ENCODE peak calls at places on chromosomes 2 and 18, in four cellular contexts. N, Z, Y and R are unnamed samples.

GRCh38 chr2:46909771-46910419 is 5.7 kb downstream of the MCFD2 start:
- DNase-seq in N (peak), Z (no peak), Y (no peak), R (no peak)

GRCh38 chr18:28163201-28163778 is 13.6 kb downstream of the CDH2 start:
- DNase-seq in N (no peak), Z (no peak), Y (no peak), R (no peak)

GRCh38 chr2:104872866-104873688 is 19.2 kb downstream of the POU3F3 start:
- DNase-seq in N (peak), Z (no peak), Y (no peak), R (peak)

GRCh38 chr2:130836501-130837174 is at the start of gene ARHGEF4:
- DNase-seq in N (peak), Z (no peak), Y (peak), R (peak)

GRCh38 chr2:49044680-49045079 is 109.6 kb downstream of the FSHR start:
- DNase-seq in N (no peak), Z (no peak), Y (no peak), R (peak)

GRCh38 chr2:207135340-207135739 is 30.4 kb downstream of the KLF7 start:
- DNase-seq in N (peak), Z (no peak), Y (no peak), R (no peak)

GRCh38 chr18:13244135-13244534 is 25.6 kb downstream of the LDLRAD4 start:
- DNase-seq in N (no peak), Z (no peak), Y (no peak), R (no peak)

GRCh38 chr2:88831071-88831791 is 139.8 kb downstream of the RPIA start:
- DNase-seq in N (no peak), Z (no peak), Y (no peak), R (no peak)

GRCh38 chr2:150075831-150076230 is 411.6 kb downstream of the RND3 start:
- DNase-seq in N (peak), Z (no peak), Y (no peak), R (no peak)

GRCh38 chr2:84880645-84881521 is at the start of gene TRABD2A:
- DNase-seq in N (peak), Z (no peak), Y (peak), R (no peak)

GRCh38 chr2:12733846-12734245 is 17.1 kb downstream of the TRIB2 start:
- DNase-seq in N (no peak), Z (peak), Y (peak), R (no peak)

GRCh38 chr2:23690421-23691105 is 236.4 kb downstream of the ATAD2B start:
- DNase-seq in N (no peak), Z (no peak), Y (peak), R (peak)

GRCh38 chr2:152415231-152415642 is 80.3 kb downstream of the FMNL2 start:
- DNase-seq in N (no peak), Z (no peak), Y (no peak), R (no peak)

GRCh38 chr2:122683018-122683417 is 927.6 kb downstream of the TSN start:
- DNase-seq in N (no peak), Z (no peak), Y (no peak), R (no peak)

GRCh38 chr2:2763351-2763997 is 432.4 kb upstream of the MYT1L start:
- DNase-seq in N (no peak), Z (no peak), Y (no peak), R (peak)
- H3K27ac ChIP-seq in N (no peak), Z (no peak), Y (no peak), R (no peak)

DNA sequence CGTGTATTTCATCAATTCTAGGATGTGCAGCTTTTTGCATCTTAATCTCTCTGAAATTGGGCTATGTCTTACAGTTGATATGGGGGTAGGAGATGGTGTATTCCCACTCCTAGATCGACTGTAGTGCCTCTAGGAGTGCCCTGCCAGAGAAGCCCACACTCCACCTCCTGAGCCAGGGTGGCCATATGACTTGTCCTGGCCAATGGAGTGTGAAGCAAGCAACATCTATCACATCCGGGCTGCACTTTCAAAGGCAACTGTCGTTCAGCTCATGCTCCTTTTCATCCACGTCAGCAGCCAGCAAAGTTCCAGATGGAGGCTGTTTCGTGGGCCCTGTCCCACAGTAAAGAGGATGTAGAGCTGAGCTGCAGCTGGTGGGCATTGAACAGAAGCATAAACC is 149.4 kb upstream of the SLC1A4 start:
- DNase-seq in N (no peak), Z (no peak), Y (no peak), R (no peak)
- TF ChIP-seq CTCF in N (no peak), Z (no peak), Y (no peak), R (no peak)

GRCh38 chr2:20212459-20212870 is 12.5 kb downstream of the SDC1 start:
- DNase-seq in N (no peak), Z (no peak), Y (peak), R (no peak)
- TF ChIP-seq POLR2A in N (no peak), Z (no peak), Y (no peak), R (no peak)

GRCh38 chr18:36950960-36951359 is 122.0 kb downstream of the KIAA1328 start:
- DNase-seq in N (no peak), Z (no peak), Y (no peak), R (no peak)

GRCh38 chr18:36950282-36950681 is 121.4 kb downstream of the KIAA1328 start:
- DNase-seq in N (no peak), Z (no peak), Y (no peak), R (no peak)

GRCh38 chr18:36942264-36942663 is 113.3 kb downstream of the KIAA1328 start:
- DNase-seq in N (peak), Z (no peak), Y (no peak), R (no peak)

GRCh38 chr18:36953047-36953446 is 124.1 kb downstream of the KIAA1328 start:
- DNase-seq in N (no peak), Z (no peak), Y (no peak), R (no peak)

GRCh38 chr18:36947820-36948348 is 119.0 kb downstream of the KIAA1328 start:
- DNase-seq in N (no peak), Z (no peak), Y (no peak), R (no peak)
- H3K27ac ChIP-seq in N (no peak), Z (no peak), Y (no peak), R (no peak)

GRCh38 chr2:102841107-102841840 is 79.4 kb downstream of the TMEM182 start:
- DNase-seq in N (peak), Z (no peak), Y (peak), R (peak)
- TF ChIP-seq CTCF in N (peak), Z (peak), Y (peak), R (peak)

GRCh38 chr2:95165030-95165370 is 609 bp upstream of the ZNF2 start:
- DNase-seq in N (no peak), Z (no peak), Y (no peak), R (no peak)

GRCh38 chr2:95158441-95158840 is 1.2 kb downstream of the ZNF514 start:
- DNase-seq in N (no peak), Z (no peak), Y (no peak), R (no peak)

GRCh38 chr2:95165371-95166064 is at the start of gene ZNF2:
- DNase-seq in N (peak), Z (peak), Y (peak), R (peak)

GRCh38 chr2:95158891-95159619 is 593 bp downstream of the ZNF514 start:
- DNase-seq in N (peak), Z (peak), Y (peak), R (peak)

DNA sequence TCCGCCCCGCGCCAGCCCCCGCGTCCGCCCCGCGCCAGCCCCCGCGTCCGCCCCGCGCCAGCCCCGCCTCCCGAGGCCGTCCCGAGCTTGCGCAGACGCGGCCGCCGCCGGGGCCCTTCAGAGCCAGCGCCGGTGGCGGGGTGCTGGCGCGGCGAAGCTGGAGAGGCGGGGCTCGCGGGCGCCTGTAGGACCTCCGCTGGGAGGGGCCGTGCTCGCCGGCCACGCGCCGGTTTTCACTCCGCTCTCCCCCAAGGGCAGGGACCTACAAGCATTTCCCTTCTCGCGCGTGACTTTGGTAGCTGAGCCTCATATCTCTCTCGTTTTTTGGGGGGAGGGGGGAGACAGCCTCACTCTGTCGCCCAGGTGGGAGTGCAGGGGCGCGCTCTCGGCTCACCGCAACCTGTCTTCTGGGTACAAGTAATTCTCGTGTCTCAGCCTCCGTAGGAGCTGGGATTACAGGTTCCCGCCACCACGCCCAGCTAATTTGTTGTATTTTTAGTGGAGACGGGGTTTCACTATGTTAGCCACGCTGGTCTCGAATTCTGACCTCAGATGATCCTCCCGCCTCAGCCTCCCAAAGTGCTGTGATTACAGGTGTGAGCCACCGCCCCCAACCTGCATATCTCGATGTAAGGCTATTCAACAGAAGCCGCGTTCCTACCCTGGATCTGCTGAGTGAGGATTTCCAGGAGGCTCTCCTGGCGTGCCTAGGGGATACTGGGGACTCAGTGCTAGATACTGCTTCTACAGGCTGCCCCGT is at the start of gene ZNF514:
- DNase-seq in N (peak), Z (peak), Y (peak), R (peak)
- TF ChIP-seq POLR2A in N (peak), Z (no peak), Y (peak), R (no peak)

DNA sequence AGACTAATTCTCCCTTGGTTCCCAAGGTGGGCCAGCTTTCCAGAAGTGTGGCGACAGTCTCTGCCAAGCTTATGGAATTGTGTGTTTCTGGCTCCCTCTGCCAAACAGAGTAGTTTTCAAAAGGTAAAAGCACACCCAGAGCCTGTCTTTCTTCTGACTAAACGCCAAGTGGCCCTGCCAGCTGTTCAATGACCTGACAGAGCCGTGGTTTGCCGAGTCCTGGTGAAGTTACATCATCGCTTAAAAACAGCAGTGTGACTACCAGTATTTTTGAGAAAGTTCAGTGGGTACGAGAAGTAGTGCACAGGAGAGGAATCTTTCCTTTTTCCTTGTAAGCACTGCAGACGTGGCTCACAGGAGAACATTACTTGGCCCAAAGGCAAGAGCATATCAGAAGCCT is 1.9 kb downstream of the PER2 start:
- DNase-seq in N (peak), Z (peak), Y (no peak), R (peak)
- H3K27ac ChIP-seq in N (peak), Z (peak), Y (peak), R (peak)

DNA sequence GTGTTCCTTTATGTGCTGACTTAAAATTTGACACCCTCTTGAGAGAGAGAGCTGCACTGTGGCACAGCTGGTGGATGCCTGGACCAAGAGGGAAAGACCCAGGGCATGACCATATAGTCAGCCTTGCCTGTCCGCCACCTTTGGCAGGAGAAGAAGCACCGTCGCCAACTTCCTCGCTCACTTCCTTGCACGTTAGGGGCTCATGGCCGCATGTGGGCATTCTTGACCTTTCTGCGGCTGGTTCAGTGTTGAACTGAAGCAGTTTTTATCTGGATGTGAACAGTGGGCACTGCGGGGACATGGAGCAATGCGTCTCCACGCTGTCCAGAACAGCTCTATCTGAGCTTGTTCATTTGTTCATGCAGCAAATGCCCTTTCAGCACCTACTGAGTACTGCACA is 66.9 kb downstream of the TRAPPC12 start:
- DNase-seq in N (no peak), Z (no peak), Y (no peak), R (no peak)
- TF ChIP-seq CTCF in N (no peak), Z (no peak), Y (no peak), R (no peak)

GRCh38 chr2:86489542-86489941 is 48.4 kb downstream of the KDM3A start:
- DNase-seq in N (no peak), Z (no peak), Y (no peak), R (no peak)
- TF ChIP-seq POLR2A in N (no peak), Z (no peak), Y (no peak), R (no peak)